ENCODE peak calls at places on chromosomes 2 and 18, in ten cellular contexts. One of them, this sample, is unnamed.

GRCh38 chr18:51531496-51531895 is 334.0 kb upstream of the MEX3C start:
- DNase-seq in iPS-NIHi11: no peak
- DNase-seq in central memory CD4-positive, alpha-beta T cell: no peak
- DNase-seq in naive thymus-derived CD4-positive, alpha-beta T cell: no peak
- DNase-seq in fibroblast of lung: no peak
- DNase-seq in AG10803: no peak
- DNase-seq in hepatic stellate cell: no peak
- DNase-seq in stomach: no peak
- DNase-seq in head of caudate nucleus: no peak
- DNase-seq in astrocyte: no peak
- DNase-seq in this sample: no peak

GRCh38 chr2:37912056-37912455 is 13.0 kb upstream of the RMDN2 start:
- DNase-seq in hepatic stellate cell: peak
- DNase-seq in head of caudate nucleus: no peak
- DNase-seq in central memory CD4-positive, alpha-beta T cell: no peak
- DNase-seq in fibroblast of lung: peak
- DNase-seq in naive thymus-derived CD4-positive, alpha-beta T cell: no peak
- DNase-seq in AG10803: peak
- DNase-seq in stomach: no peak
- DNase-seq in iPS-NIHi11: no peak
- DNase-seq in astrocyte: peak
- DNase-seq in this sample: no peak

GRCh38 chr2:96537734-96538486 is 1.4 kb downstream of the ARID5A start:
- DNase-seq in naive thymus-derived CD4-positive, alpha-beta T cell: no peak
- DNase-seq in fibroblast of lung: no peak
- DNase-seq in AG10803: no peak
- DNase-seq in head of caudate nucleus: no peak
- DNase-seq in astrocyte: no peak
- DNase-seq in iPS-NIHi11: no peak
- DNase-seq in central memory CD4-positive, alpha-beta T cell: peak
- DNase-seq in hepatic stellate cell: no peak
- DNase-seq in stomach: no peak
- DNase-seq in this sample: peak

GRCh38 chr2:85162746-85163301 is 29.6 kb downstream of the TCF7L1 start:
- DNase-seq in stomach: no peak
- DNase-seq in head of caudate nucleus: no peak
- DNase-seq in fibroblast of lung: peak
- DNase-seq in central memory CD4-positive, alpha-beta T cell: no peak
- DNase-seq in AG10803: peak
- DNase-seq in hepatic stellate cell: peak
- DNase-seq in astrocyte: peak
- DNase-seq in naive thymus-derived CD4-positive, alpha-beta T cell: no peak
- DNase-seq in iPS-NIHi11: no peak
- DNase-seq in this sample: no peak

GRCh38 chr2:26712486-26713465 is 20.3 kb downstream of the KCNK3 start:
- DNase-seq in head of caudate nucleus: peak
- DNase-seq in fibroblast of lung: no peak
- DNase-seq in AG10803: no peak
- DNase-seq in stomach: no peak
- DNase-seq in central memory CD4-positive, alpha-beta T cell: no peak
- DNase-seq in hepatic stellate cell: no peak
- DNase-seq in iPS-NIHi11: no peak
- DNase-seq in naive thymus-derived CD4-positive, alpha-beta T cell: no peak
- DNase-seq in astrocyte: no peak
- DNase-seq in this sample: no peak

GRCh38 chr18:73848656-73849055 is 299.0 kb downstream of the FBXO15 start:
- DNase-seq in central memory CD4-positive, alpha-beta T cell: no peak
- DNase-seq in naive thymus-derived CD4-positive, alpha-beta T cell: no peak
- DNase-seq in hepatic stellate cell: peak
- DNase-seq in head of caudate nucleus: no peak
- DNase-seq in fibroblast of lung: peak
- DNase-seq in iPS-NIHi11: no peak
- DNase-seq in stomach: no peak
- DNase-seq in AG10803: peak
- DNase-seq in astrocyte: peak
- DNase-seq in this sample: no peak

GRCh38 chr2:42829556-42830510 is 37.5 kb upstream of the HAAO start:
- DNase-seq in astrocyte: no peak
- DNase-seq in hepatic stellate cell: no peak
- DNase-seq in head of caudate nucleus: no peak
- DNase-seq in AG10803: no peak
- DNase-seq in central memory CD4-positive, alpha-beta T cell: no peak
- DNase-seq in iPS-NIHi11: no peak
- DNase-seq in stomach: no peak
- DNase-seq in naive thymus-derived CD4-positive, alpha-beta T cell: no peak
- DNase-seq in fibroblast of lung: peak
- DNase-seq in this sample: no peak

GRCh38 chr2:219615036-219615435 is 12.4 kb upstream of the SLC4A3 start:
- DNase-seq in fibroblast of lung: no peak
- DNase-seq in astrocyte: no peak
- DNase-seq in AG10803: no peak
- DNase-seq in stomach: no peak
- DNase-seq in naive thymus-derived CD4-positive, alpha-beta T cell: no peak
- DNase-seq in hepatic stellate cell: no peak
- DNase-seq in central memory CD4-positive, alpha-beta T cell: no peak
- DNase-seq in head of caudate nucleus: no peak
- DNase-seq in iPS-NIHi11: no peak
- DNase-seq in this sample: no peak

GRCh38 chr18:12520442-12520992 is 112.8 kb downstream of the PRELID3A start:
- DNase-seq in AG10803: peak
- DNase-seq in naive thymus-derived CD4-positive, alpha-beta T cell: no peak
- DNase-seq in head of caudate nucleus: no peak
- DNase-seq in central memory CD4-positive, alpha-beta T cell: no peak
- DNase-seq in hepatic stellate cell: no peak
- DNase-seq in stomach: no peak
- DNase-seq in astrocyte: peak
- DNase-seq in iPS-NIHi11: no peak
- DNase-seq in fibroblast of lung: peak
- DNase-seq in this sample: no peak

GRCh38 chr18:9612215-9612830 is 2.0 kb downstream of the PPP4R1 start:
- DNase-seq in central memory CD4-positive, alpha-beta T cell: peak
- DNase-seq in naive thymus-derived CD4-positive, alpha-beta T cell: no peak
- DNase-seq in hepatic stellate cell: peak
- DNase-seq in astrocyte: peak
- DNase-seq in stomach: peak
- DNase-seq in AG10803: peak
- DNase-seq in fibroblast of lung: peak
- DNase-seq in iPS-NIHi11: peak
- DNase-seq in head of caudate nucleus: peak
- DNase-seq in this sample: peak

GRCh38 chr2:17791121-17791902 is 24.9 kb upstream of the MSGN1 start:
- DNase-seq in AG10803: peak
- DNase-seq in hepatic stellate cell: no peak
- DNase-seq in stomach: no peak
- DNase-seq in iPS-NIHi11: no peak
- DNase-seq in astrocyte: peak
- DNase-seq in central memory CD4-positive, alpha-beta T cell: no peak
- DNase-seq in naive thymus-derived CD4-positive, alpha-beta T cell: no peak
- DNase-seq in fibroblast of lung: peak
- DNase-seq in head of caudate nucleus: no peak
- DNase-seq in this sample: no peak

GRCh38 chr2:68807821-68808266 is 63.4 kb downstream of the BMP10 start:
- DNase-seq in AG10803: peak
- DNase-seq in stomach: no peak
- DNase-seq in central memory CD4-positive, alpha-beta T cell: no peak
- DNase-seq in head of caudate nucleus: no peak
- DNase-seq in astrocyte: peak
- DNase-seq in hepatic stellate cell: no peak
- DNase-seq in iPS-NIHi11: no peak
- DNase-seq in naive thymus-derived CD4-positive, alpha-beta T cell: no peak
- DNase-seq in fibroblast of lung: peak
- DNase-seq in this sample: no peak

GRCh38 chr2:239724194-239724849 is 300.8 kb downstream of the NDUFA10 start:
- DNase-seq in astrocyte: no peak
- DNase-seq in stomach: peak
- DNase-seq in hepatic stellate cell: no peak
- DNase-seq in central memory CD4-positive, alpha-beta T cell: no peak
- DNase-seq in fibroblast of lung: no peak
- DNase-seq in head of caudate nucleus: no peak
- DNase-seq in AG10803: no peak
- DNase-seq in naive thymus-derived CD4-positive, alpha-beta T cell: peak
- DNase-seq in iPS-NIHi11: no peak
- DNase-seq in this sample: no peak

GRCh38 chr2:238003234-238004032 is 36.6 kb downstream of the UBE2F start:
- DNase-seq in astrocyte: no peak
- DNase-seq in AG10803: no peak
- DNase-seq in central memory CD4-positive, alpha-beta T cell: peak
- DNase-seq in head of caudate nucleus: no peak
- DNase-seq in iPS-NIHi11: no peak
- DNase-seq in stomach: no peak
- DNase-seq in fibroblast of lung: no peak
- DNase-seq in naive thymus-derived CD4-positive, alpha-beta T cell: peak
- DNase-seq in hepatic stellate cell: no peak
- DNase-seq in this sample: no peak

GRCh38 chr2:29916571-29916970 is 4.8 kb downstream of the ALK start:
- DNase-seq in hepatic stellate cell: no peak
- DNase-seq in head of caudate nucleus: no peak
- DNase-seq in stomach: no peak
- DNase-seq in astrocyte: no peak
- DNase-seq in AG10803: no peak
- DNase-seq in fibroblast of lung: no peak
- DNase-seq in iPS-NIHi11: no peak
- DNase-seq in naive thymus-derived CD4-positive, alpha-beta T cell: no peak
- DNase-seq in central memory CD4-positive, alpha-beta T cell: no peak
- DNase-seq in this sample: no peak

GRCh38 chr2:141641462-141641861 is 489.4 kb downstream of the LRP1B start:
- DNase-seq in naive thymus-derived CD4-positive, alpha-beta T cell: no peak
- DNase-seq in hepatic stellate cell: no peak
- DNase-seq in head of caudate nucleus: no peak
- DNase-seq in stomach: no peak
- DNase-seq in fibroblast of lung: peak
- DNase-seq in AG10803: peak
- DNase-seq in central memory CD4-positive, alpha-beta T cell: no peak
- DNase-seq in astrocyte: peak
- DNase-seq in iPS-NIHi11: no peak
- DNase-seq in this sample: no peak

GRCh38 chr2:159508140-159508539 is 108.2 kb downstream of the BAZ2B start:
- DNase-seq in AG10803: no peak
- DNase-seq in astrocyte: no peak
- DNase-seq in central memory CD4-positive, alpha-beta T cell: no peak
- DNase-seq in head of caudate nucleus: no peak
- DNase-seq in stomach: no peak
- DNase-seq in fibroblast of lung: no peak
- DNase-seq in hepatic stellate cell: no peak
- DNase-seq in naive thymus-derived CD4-positive, alpha-beta T cell: no peak
- DNase-seq in iPS-NIHi11: no peak
- DNase-seq in this sample: no peak

GRCh38 chr2:19529663-19530062 is 171.2 kb upstream of the OSR1 start:
- DNase-seq in stomach: no peak
- DNase-seq in astrocyte: no peak
- DNase-seq in fibroblast of lung: no peak
- DNase-seq in central memory CD4-positive, alpha-beta T cell: no peak
- DNase-seq in head of caudate nucleus: no peak
- DNase-seq in AG10803: no peak
- DNase-seq in iPS-NIHi11: no peak
- DNase-seq in hepatic stellate cell: no peak
- DNase-seq in naive thymus-derived CD4-positive, alpha-beta T cell: no peak
- DNase-seq in this sample: no peak

GRCh38 chr2:113755690-113756063 is 765 bp downstream of the SLC35F5 start:
- DNase-seq in head of caudate nucleus: no peak
- DNase-seq in hepatic stellate cell: no peak
- DNase-seq in fibroblast of lung: peak
- DNase-seq in central memory CD4-positive, alpha-beta T cell: no peak
- DNase-seq in naive thymus-derived CD4-positive, alpha-beta T cell: no peak
- DNase-seq in AG10803: no peak
- DNase-seq in astrocyte: peak
- DNase-seq in iPS-NIHi11: no peak
- DNase-seq in stomach: no peak
- DNase-seq in this sample: peak

GRCh38 chr18:7895346-7895745 is 328.2 kb downstream of the PTPRM start:
- DNase-seq in fibroblast of lung: no peak
- DNase-seq in astrocyte: no peak
- DNase-seq in stomach: no peak
- DNase-seq in iPS-NIHi11: no peak
- DNase-seq in hepatic stellate cell: no peak
- DNase-seq in naive thymus-derived CD4-positive, alpha-beta T cell: no peak
- DNase-seq in AG10803: no peak
- DNase-seq in central memory CD4-positive, alpha-beta T cell: no peak
- DNase-seq in head of caudate nucleus: no peak
- DNase-seq in this sample: no peak

GRCh38 chr2:174026122-174026845 is 61.1 kb upstream of the SP3 start:
- DNase-seq in iPS-NIHi11: no peak
- DNase-seq in naive thymus-derived CD4-positive, alpha-beta T cell: no peak
- DNase-seq in astrocyte: peak
- DNase-seq in hepatic stellate cell: peak
- DNase-seq in head of caudate nucleus: no peak
- DNase-seq in fibroblast of lung: peak
- DNase-seq in central memory CD4-positive, alpha-beta T cell: no peak
- DNase-seq in AG10803: peak
- DNase-seq in stomach: no peak
- DNase-seq in this sample: no peak

GRCh38 chr2:149908731-149909690 is 321.4 kb upstream of the MMADHC start:
- DNase-seq in hepatic stellate cell: no peak
- DNase-seq in astrocyte: peak
- DNase-seq in iPS-NIHi11: no peak
- DNase-seq in AG10803: no peak
- DNase-seq in naive thymus-derived CD4-positive, alpha-beta T cell: no peak
- DNase-seq in fibroblast of lung: peak
- DNase-seq in head of caudate nucleus: no peak
- DNase-seq in central memory CD4-positive, alpha-beta T cell: no peak
- DNase-seq in stomach: no peak
- DNase-seq in this sample: no peak

GRCh38 chr2:230869691-230870543 is 5.2 kb downstream of the ITM2C start:
- DNase-seq in AG10803: no peak
- DNase-seq in naive thymus-derived CD4-positive, alpha-beta T cell: no peak
- DNase-seq in astrocyte: no peak
- DNase-seq in iPS-NIHi11: no peak
- DNase-seq in hepatic stellate cell: no peak
- DNase-seq in head of caudate nucleus: no peak
- DNase-seq in stomach: peak
- DNase-seq in central memory CD4-positive, alpha-beta T cell: no peak
- DNase-seq in fibroblast of lung: no peak
- DNase-seq in this sample: peak

GRCh38 chr2:214628091-214628490 is 181.4 kb downstream of the BARD1 start:
- DNase-seq in astrocyte: peak
- DNase-seq in head of caudate nucleus: no peak
- DNase-seq in central memory CD4-positive, alpha-beta T cell: no peak
- DNase-seq in stomach: no peak
- DNase-seq in naive thymus-derived CD4-positive, alpha-beta T cell: no peak
- DNase-seq in hepatic stellate cell: no peak
- DNase-seq in AG10803: no peak
- DNase-seq in iPS-NIHi11: no peak
- DNase-seq in fibroblast of lung: peak
- DNase-seq in this sample: no peak

GRCh38 chr2:1656326-1656960 is 87.9 kb downstream of the PXDN start:
- DNase-seq in iPS-NIHi11: no peak
- DNase-seq in head of caudate nucleus: no peak
- DNase-seq in astrocyte: no peak
- DNase-seq in hepatic stellate cell: no peak
- DNase-seq in fibroblast of lung: no peak
- DNase-seq in central memory CD4-positive, alpha-beta T cell: no peak
- DNase-seq in naive thymus-derived CD4-positive, alpha-beta T cell: no peak
- DNase-seq in AG10803: no peak
- DNase-seq in stomach: no peak
- DNase-seq in this sample: no peak

GRCh38 chr2:18336975-18337374 is 223.5 kb downstream of the RDH14 start:
- DNase-seq in AG10803: no peak
- DNase-seq in stomach: no peak
- DNase-seq in iPS-NIHi11: no peak
- DNase-seq in astrocyte: no peak
- DNase-seq in fibroblast of lung: peak
- DNase-seq in head of caudate nucleus: no peak
- DNase-seq in hepatic stellate cell: no peak
- DNase-seq in naive thymus-derived CD4-positive, alpha-beta T cell: no peak
- DNase-seq in central memory CD4-positive, alpha-beta T cell: no peak
- DNase-seq in this sample: no peak

GRCh38 chr2:121944072-121944829 is 188.8 kb downstream of the TSN start:
- DNase-seq in iPS-NIHi11: no peak
- DNase-seq in head of caudate nucleus: peak
- DNase-seq in stomach: no peak
- DNase-seq in central memory CD4-positive, alpha-beta T cell: no peak
- DNase-seq in AG10803: peak
- DNase-seq in hepatic stellate cell: peak
- DNase-seq in astrocyte: peak
- DNase-seq in naive thymus-derived CD4-positive, alpha-beta T cell: no peak
- DNase-seq in fibroblast of lung: peak
- DNase-seq in this sample: no peak

GRCh38 chr18:49849331-49850217 is 36.2 kb upstream of the ACAA2 start:
- DNase-seq in fibroblast of lung: peak
- DNase-seq in central memory CD4-positive, alpha-beta T cell: no peak
- DNase-seq in astrocyte: peak
- DNase-seq in naive thymus-derived CD4-positive, alpha-beta T cell: no peak
- DNase-seq in hepatic stellate cell: peak
- DNase-seq in stomach: peak
- DNase-seq in head of caudate nucleus: no peak
- DNase-seq in iPS-NIHi11: peak
- DNase-seq in AG10803: peak
- DNase-seq in this sample: peak

This sample was measured in mucosa of descending colon.